ENCODE peak calls at places on chromosomes 3 and 15, in seven cellular contexts. One of them, this sample, is unnamed.

GRCh38 chr3:139934557-139935070 is 371 bp upstream of the CLSTN2 start:
- DNase-seq in cardiac muscle cell: peak
- DNase-seq in fibroblast of pulmonary artery: no peak
- DNase-seq in left lung: no peak
- DNase-seq in tibial nerve: peak
- DNase-seq in uterus: peak
- DNase-seq in A549: peak
- DNase-seq in this sample: peak

GRCh38 chr15:90836296-90836871 is 32.0 kb upstream of the FURIN start:
- DNase-seq in cardiac muscle cell: no peak
- DNase-seq in fibroblast of pulmonary artery: peak
- DNase-seq in left lung: no peak
- DNase-seq in tibial nerve: no peak
- DNase-seq in uterus: no peak
- DNase-seq in A549: peak
- DNase-seq in this sample: no peak

GRCh38 chr15:74314897-74315438 is 52.5 kb downstream of the CYP11A1 start:
- DNase-seq in cardiac muscle cell: no peak
- DNase-seq in fibroblast of pulmonary artery: no peak
- DNase-seq in left lung: no peak
- DNase-seq in tibial nerve: no peak
- DNase-seq in uterus: no peak
- DNase-seq in A549: no peak
- DNase-seq in this sample: no peak

GRCh38 chr3:38782148-38782547 is 33.9 kb downstream of the SCN10A start:
- DNase-seq in cardiac muscle cell: no peak
- DNase-seq in fibroblast of pulmonary artery: no peak
- DNase-seq in left lung: no peak
- DNase-seq in tibial nerve: no peak
- DNase-seq in uterus: no peak
- DNase-seq in A549: no peak
- DNase-seq in this sample: no peak

GRCh38 chr3:32816439-32817194 is 1.2 kb upstream of the TRIM71 start:
- DNase-seq in cardiac muscle cell: peak
- DNase-seq in fibroblast of pulmonary artery: peak
- DNase-seq in left lung: no peak
- DNase-seq in tibial nerve: no peak
- DNase-seq in uterus: no peak
- DNase-seq in A549: no peak
- DNase-seq in this sample: no peak

GRCh38 chr15:39594056-39594763 is 13.3 kb downstream of the THBS1 start:
- DNase-seq in cardiac muscle cell: no peak
- DNase-seq in fibroblast of pulmonary artery: peak
- DNase-seq in left lung: no peak
- DNase-seq in tibial nerve: no peak
- DNase-seq in uterus: no peak
- DNase-seq in A549: no peak
- DNase-seq in this sample: no peak

GRCh38 chr15:29622637-29623036 is 199.6 kb downstream of the TJP1 start:
- DNase-seq in cardiac muscle cell: no peak
- DNase-seq in fibroblast of pulmonary artery: no peak
- DNase-seq in left lung: no peak
- DNase-seq in tibial nerve: no peak
- DNase-seq in uterus: no peak
- DNase-seq in A549: no peak
- DNase-seq in this sample: no peak

GRCh38 chr3:59212128-59212764 is 162.4 kb upstream of the CFAP20DC start:
- DNase-seq in cardiac muscle cell: peak
- DNase-seq in fibroblast of pulmonary artery: peak
- DNase-seq in left lung: no peak
- DNase-seq in tibial nerve: peak
- DNase-seq in uterus: no peak
- DNase-seq in A549: peak
- DNase-seq in this sample: no peak

GRCh38 chr15:57133127-57133968 is 214.9 kb downstream of the TCF12 start:
- DNase-seq in cardiac muscle cell: no peak
- DNase-seq in fibroblast of pulmonary artery: no peak
- DNase-seq in left lung: no peak
- DNase-seq in tibial nerve: no peak
- DNase-seq in uterus: no peak
- DNase-seq in A549: no peak
- DNase-seq in this sample: no peak

GRCh38 chr3:117495620-117496019 is 786.0 kb downstream of the TUSC7 start:
- DNase-seq in cardiac muscle cell: no peak
- DNase-seq in fibroblast of pulmonary artery: no peak
- DNase-seq in left lung: no peak
- DNase-seq in tibial nerve: no peak
- DNase-seq in uterus: no peak
- DNase-seq in A549: no peak
- DNase-seq in this sample: no peak

GRCh38 chr3:135258916-135259315 is 463.9 kb downstream of the EPHB1 start:
- DNase-seq in cardiac muscle cell: no peak
- DNase-seq in fibroblast of pulmonary artery: no peak
- DNase-seq in left lung: no peak
- DNase-seq in tibial nerve: no peak
- DNase-seq in uterus: no peak
- DNase-seq in A549: no peak
- DNase-seq in this sample: no peak

GRCh38 chr3:5095879-5096278 is 26.2 kb upstream of the ARL8B start:
- DNase-seq in cardiac muscle cell: peak
- DNase-seq in fibroblast of pulmonary artery: peak
- DNase-seq in left lung: peak
- DNase-seq in tibial nerve: no peak
- DNase-seq in uterus: peak
- DNase-seq in A549: no peak
- DNase-seq in this sample: no peak

GRCh38 chr3:186966406-186966805 is 36.1 kb downstream of the ST6GAL1 start:
- DNase-seq in cardiac muscle cell: no peak
- DNase-seq in fibroblast of pulmonary artery: no peak
- DNase-seq in left lung: no peak
- DNase-seq in tibial nerve: no peak
- DNase-seq in uterus: no peak
- DNase-seq in A549: no peak
- DNase-seq in this sample: no peak

GRCh38 chr3:139291276-139292051 is 52.4 kb upstream of the MRPS22 start:
- DNase-seq in cardiac muscle cell: no peak
- DNase-seq in fibroblast of pulmonary artery: no peak
- DNase-seq in left lung: no peak
- DNase-seq in tibial nerve: no peak
- DNase-seq in uterus: no peak
- DNase-seq in A549: no peak
- DNase-seq in this sample: no peak

GRCh38 chr3:129001101-129001816 is at the start of gene EFCC1:
- DNase-seq in cardiac muscle cell: peak
- DNase-seq in fibroblast of pulmonary artery: peak
- DNase-seq in left lung: peak
- DNase-seq in tibial nerve: peak
- DNase-seq in uterus: peak
- DNase-seq in A549: no peak
- DNase-seq in this sample: no peak

GRCh38 chr3:181693280-181693679 is 18.4 kb upstream of the SOX2 start:
- DNase-seq in cardiac muscle cell: no peak
- DNase-seq in fibroblast of pulmonary artery: no peak
- DNase-seq in left lung: no peak
- DNase-seq in tibial nerve: no peak
- DNase-seq in uterus: no peak
- DNase-seq in A549: no peak
- DNase-seq in this sample: no peak

GRCh38 chr3:11567516-11568467 is 75.9 kb downstream of the VGLL4 start:
- DNase-seq in cardiac muscle cell: no peak
- DNase-seq in fibroblast of pulmonary artery: peak
- DNase-seq in left lung: no peak
- DNase-seq in tibial nerve: no peak
- DNase-seq in uterus: no peak
- DNase-seq in A549: peak
- DNase-seq in this sample: no peak

GRCh38 chr15:56242576-56243116 is 1.0 kb downstream of the RFX7 start:
- DNase-seq in cardiac muscle cell: no peak
- DNase-seq in fibroblast of pulmonary artery: no peak
- DNase-seq in left lung: no peak
- DNase-seq in tibial nerve: no peak
- DNase-seq in uterus: no peak
- DNase-seq in A549: no peak
- DNase-seq in this sample: no peak

GRCh38 chr3:125143982-125144652 is 68.4 kb downstream of the SLC12A8 start:
- DNase-seq in cardiac muscle cell: peak
- DNase-seq in fibroblast of pulmonary artery: peak
- DNase-seq in left lung: no peak
- DNase-seq in tibial nerve: no peak
- DNase-seq in uterus: no peak
- DNase-seq in A549: no peak
- DNase-seq in this sample: no peak

GRCh38 chr3:112689989-112690388 is 49.0 kb upstream of the CCDC80 start:
- DNase-seq in cardiac muscle cell: no peak
- DNase-seq in fibroblast of pulmonary artery: no peak
- DNase-seq in left lung: no peak
- DNase-seq in tibial nerve: no peak
- DNase-seq in uterus: no peak
- DNase-seq in A549: no peak
- DNase-seq in this sample: no peak

DNA sequence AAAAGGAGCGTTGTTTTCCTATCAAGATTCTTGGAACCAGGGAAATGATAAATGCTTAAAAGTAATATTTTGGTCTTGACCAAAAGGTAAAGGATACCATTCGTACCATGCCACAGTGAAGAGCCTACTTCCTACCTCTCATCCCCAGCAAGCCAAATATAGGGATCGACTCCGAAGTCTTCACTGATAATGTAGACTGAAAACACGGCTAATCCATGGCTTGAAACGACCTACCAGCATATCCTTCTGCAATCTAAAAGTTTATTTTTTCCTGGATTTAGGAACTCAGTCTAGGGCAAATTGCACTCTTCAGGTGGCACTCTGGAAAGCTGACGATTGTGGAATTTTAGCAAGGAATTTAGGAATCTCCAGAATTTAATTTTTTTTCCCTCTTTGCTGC is 1.9 kb upstream of the SEMA6D start:
- DNase-seq in cardiac muscle cell: no peak
- DNase-seq in fibroblast of pulmonary artery: no peak
- DNase-seq in left lung: no peak
- DNase-seq in tibial nerve: no peak
- DNase-seq in uterus: no peak
- DNase-seq in A549: no peak
- DNase-seq in this sample: no peak
- H3K4me3 ChIP-seq in cardiac muscle cell: no peak
- H3K4me3 ChIP-seq in fibroblast of pulmonary artery: no peak
- H3K4me3 ChIP-seq in left lung: no peak
- H3K4me3 ChIP-seq in tibial nerve: no peak
- H3K4me3 ChIP-seq in uterus: no peak
- H3K4me3 ChIP-seq in A549: no peak
- H3K4me3 ChIP-seq in this sample: peak

DNA sequence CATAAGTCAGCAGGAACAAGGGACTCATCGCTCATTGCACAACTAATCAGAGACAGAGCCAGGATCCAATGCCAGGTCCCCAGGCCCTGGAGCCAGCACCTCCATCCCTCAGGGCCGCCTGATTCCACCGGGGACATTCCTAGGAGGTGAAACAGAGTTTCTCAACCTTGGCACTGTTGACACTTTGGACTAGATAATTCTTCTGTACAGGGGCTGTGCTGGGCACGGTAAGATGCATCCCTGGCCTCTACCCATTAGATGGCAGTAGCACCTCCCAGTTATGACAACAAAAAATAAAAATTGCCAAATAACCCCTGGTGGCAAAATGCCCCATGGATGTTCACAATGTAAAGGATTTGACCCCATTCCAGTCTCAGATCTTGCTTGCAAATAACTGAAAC is 127.7 kb downstream of the MTHFS start:
- DNase-seq in cardiac muscle cell: peak
- DNase-seq in fibroblast of pulmonary artery: peak
- DNase-seq in left lung: no peak
- DNase-seq in tibial nerve: no peak
- DNase-seq in uterus: no peak
- DNase-seq in A549: peak
- DNase-seq in this sample: no peak
- TF ChIP-seq CTCF in cardiac muscle cell: peak
- TF ChIP-seq CTCF in fibroblast of pulmonary artery: peak
- TF ChIP-seq CTCF in left lung: no peak
- TF ChIP-seq CTCF in tibial nerve: no peak
- TF ChIP-seq CTCF in uterus: no peak
- TF ChIP-seq CTCF in A549: peak
- TF ChIP-seq CTCF in this sample: peak

DNA sequence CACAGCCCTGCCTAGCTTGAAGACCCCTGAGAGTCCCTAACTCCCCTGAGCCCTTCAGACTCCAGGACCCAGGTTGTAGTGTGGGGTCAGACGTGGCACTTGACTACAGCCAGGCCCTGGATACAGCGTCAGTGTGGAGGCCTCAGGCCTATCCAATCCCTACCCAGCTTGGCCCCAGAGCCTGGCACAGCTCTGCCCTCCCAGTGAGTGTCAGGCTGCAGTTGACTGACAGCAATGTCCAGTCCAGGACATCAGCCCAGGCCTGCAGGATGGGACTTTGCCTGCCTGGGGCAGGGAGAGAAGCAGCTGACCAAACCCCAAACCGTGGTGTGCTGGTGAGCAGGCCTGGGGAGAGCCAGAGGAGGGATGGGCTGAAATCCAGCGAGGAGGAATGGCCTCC is 27.3 kb downstream of the KLF13 start:
- DNase-seq in cardiac muscle cell: no peak
- DNase-seq in fibroblast of pulmonary artery: no peak
- DNase-seq in left lung: no peak
- DNase-seq in tibial nerve: no peak
- DNase-seq in uterus: peak
- DNase-seq in A549: no peak
- DNase-seq in this sample: peak
- H3K4me3 ChIP-seq in cardiac muscle cell: no peak
- H3K4me3 ChIP-seq in fibroblast of pulmonary artery: no peak
- H3K4me3 ChIP-seq in left lung: no peak
- H3K4me3 ChIP-seq in tibial nerve: no peak
- H3K4me3 ChIP-seq in uterus: no peak
- H3K4me3 ChIP-seq in A549: no peak
- H3K4me3 ChIP-seq in this sample: no peak

GRCh38 chr15:69958494-69959134 is 139.1 kb downstream of the TLE3 start:
- DNase-seq in cardiac muscle cell: no peak
- DNase-seq in fibroblast of pulmonary artery: no peak
- DNase-seq in left lung: no peak
- DNase-seq in tibial nerve: no peak
- DNase-seq in uterus: no peak
- DNase-seq in A549: no peak
- DNase-seq in this sample: no peak

GRCh38 chr15:69956417-69956816 is 141.3 kb downstream of the TLE3 start:
- DNase-seq in cardiac muscle cell: no peak
- DNase-seq in fibroblast of pulmonary artery: no peak
- DNase-seq in left lung: no peak
- DNase-seq in tibial nerve: no peak
- DNase-seq in uterus: no peak
- DNase-seq in A549: no peak
- DNase-seq in this sample: no peak

GRCh38 chr15:69955240-69955894 is 142.3 kb downstream of the TLE3 start:
- DNase-seq in cardiac muscle cell: no peak
- DNase-seq in fibroblast of pulmonary artery: no peak
- DNase-seq in left lung: no peak
- DNase-seq in tibial nerve: no peak
- DNase-seq in uterus: no peak
- DNase-seq in A549: no peak
- DNase-seq in this sample: no peak

GRCh38 chr15:69954726-69955125 is 143.0 kb downstream of the TLE3 start:
- DNase-seq in cardiac muscle cell: no peak
- DNase-seq in fibroblast of pulmonary artery: no peak
- DNase-seq in left lung: no peak
- DNase-seq in tibial nerve: no peak
- DNase-seq in uterus: no peak
- DNase-seq in A549: no peak
- DNase-seq in this sample: no peak

GRCh38 chr15:69957175-69957574 is 140.5 kb downstream of the TLE3 start:
- DNase-seq in cardiac muscle cell: no peak
- DNase-seq in fibroblast of pulmonary artery: no peak
- DNase-seq in left lung: no peak
- DNase-seq in tibial nerve: no peak
- DNase-seq in uterus: no peak
- DNase-seq in A549: no peak
- DNase-seq in this sample: no peak
- TF ChIP-seq CTCF in cardiac muscle cell: no peak
- TF ChIP-seq CTCF in fibroblast of pulmonary artery: peak
- TF ChIP-seq CTCF in left lung: no peak
- TF ChIP-seq CTCF in tibial nerve: no peak
- TF ChIP-seq CTCF in uterus: no peak
- TF ChIP-seq CTCF in A549: no peak
- TF ChIP-seq CTCF in this sample: no peak